ENCODE peak calls at places on chromosomes 12 and 14, in six cellular contexts. G is brain microvascular endothelial cell, M is PC-9, O is HCT116, T is OCI-LY7, C is ovary. Y is an unnamed sample.

GRCh38 chr14:39395555-39396254 is 36.5 kb downstream of the FBXO33 start:
- DNase-seq in T (no peak), O (no peak), G (peak; percentile 2), M (no peak), C (no peak), Y (no peak)

GRCh38 chr14:64504897-64505771 is 564 bp downstream of the ZBTB1 start:
- DNase-seq in C (peak; percentile 87), M (peak; percentile 85), T (peak; percentile 93), G (peak; percentile 83), O (peak; percentile 58), Y (peak; percentile 47)

GRCh38 chr14:100733152-100733850 is 6.6 kb downstream of the DLK1 start:
- DNase-seq in C (no peak), M (no peak), O (no peak), T (no peak), G (no peak), Y (no peak)

GRCh38 chr12:112252184-112252583 is 126.8 kb downstream of the TRAFD1 start:
- DNase-seq in G (peak; percentile 25), O (no peak), T (no peak), C (no peak), M (no peak), Y (no peak)

GRCh38 chr12:34405286-34406227 is 383.3 kb downstream of the ALG10 start:
- DNase-seq in O (no peak), M (peak; percentile 0), T (no peak), G (no peak), C (peak; percentile 4), Y (no peak)

GRCh38 chr12:113227686-113228391 is 6.6 kb downstream of the TPCN1 start:
- DNase-seq in C (no peak), M (no peak), O (no peak), T (no peak), G (no peak), Y (no peak)

GRCh38 chr14:68263563-68264350 is 444.2 kb downstream of the RAD51B start:
- DNase-seq in T (no peak), C (no peak), G (no peak), M (no peak), O (no peak), Y (no peak)

GRCh38 chr14:104723651-104724406 is at the start of gene ADSS1:
- DNase-seq in G (no peak), T (peak; percentile 54), M (peak; percentile 58), C (peak; percentile 68), O (no peak), Y (peak; percentile 63)

GRCh38 chr14:25837431-25837950 is 760.3 kb downstream of the NOVA1 start:
- DNase-seq in G (no peak), T (no peak), C (no peak), M (no peak), O (no peak), Y (no peak)

GRCh38 chr14:25828562-25828961 is 769.3 kb downstream of the NOVA1 start:
- DNase-seq in M (no peak), O (no peak), T (no peak), C (no peak), G (no peak), Y (no peak)

GRCh38 chr14:25836647-25837046 is 761.2 kb downstream of the NOVA1 start:
- DNase-seq in T (no peak), C (no peak), G (no peak), M (no peak), O (no peak), Y (no peak)

DNA sequence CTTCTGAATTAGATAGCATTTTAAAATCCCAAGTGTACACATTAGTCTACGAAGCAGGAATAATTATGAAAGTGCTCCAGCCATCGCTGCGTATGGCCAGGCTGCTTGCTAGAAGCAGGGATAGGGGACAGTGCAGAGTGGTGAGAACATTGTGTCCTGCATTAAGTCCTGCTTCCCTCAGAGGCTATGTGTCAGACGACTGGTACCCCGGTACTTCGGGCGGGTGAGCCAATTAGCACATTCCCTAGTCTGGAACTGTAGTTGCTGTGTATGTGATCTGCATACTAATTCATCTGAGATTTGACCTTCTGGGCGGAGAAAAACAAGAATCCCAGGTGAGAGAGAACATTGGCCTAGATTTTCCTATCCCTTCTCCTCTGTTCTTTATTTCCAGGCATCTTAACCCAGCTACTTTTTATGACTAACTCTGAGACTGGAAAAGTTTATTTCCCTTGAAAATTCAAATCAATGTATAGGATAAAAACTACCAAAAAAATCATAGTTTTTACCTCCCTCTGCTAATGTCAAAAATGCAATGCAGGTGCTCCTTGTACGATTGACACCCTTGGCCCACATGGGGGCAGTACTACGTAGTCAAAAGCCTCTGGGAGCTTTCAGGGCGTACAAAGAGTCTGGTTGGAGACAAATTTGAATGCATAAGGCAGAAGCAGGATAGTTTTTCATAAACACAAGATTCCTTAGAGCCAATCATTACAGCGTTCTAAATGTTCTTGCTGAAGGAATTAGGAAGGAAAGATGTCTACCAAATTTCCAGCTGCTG is 764.3 kb downstream of the NOVA1 start:
- DNase-seq in O (no peak), M (peak; percentile 3), T (peak; percentile 10), C (no peak), G (peak; percentile 7), Y (peak; percentile 4)
- H3K27ac ChIP-seq in O (no peak overlapping the region), M (no peak overlapping the region), T (no peak overlapping the region), C (no peak overlapping the region), G (no peak overlapping the region), Y (no peak overlapping the region)

GRCh38 chr12:19576421-19576925 is 137.2 kb downstream of the AEBP2 start:
- DNase-seq in M (no peak), T (no peak), O (no peak), G (no peak), C (no peak), Y (no peak)

GRCh38 chr12:19573866-19574265 is 134.6 kb downstream of the AEBP2 start:
- DNase-seq in O (no peak), G (no peak), T (no peak), C (no peak), M (no peak), Y (no peak)

GRCh38 chr12:19577131-19577530 is 137.8 kb downstream of the AEBP2 start:
- DNase-seq in G (no peak), M (no peak), C (no peak), T (no peak), O (no peak), Y (no peak)

GRCh38 chr12:19574606-19575005 is 135.3 kb downstream of the AEBP2 start:
- DNase-seq in M (no peak), O (no peak), G (no peak), T (peak; percentile 13), C (no peak), Y (no peak)

GRCh38 chr12:19575307-19576243 is 136.3 kb downstream of the AEBP2 start:
- DNase-seq in O (peak; percentile 18), G (peak; percentile 72), M (peak; percentile 62), C (no peak), T (no peak), Y (no peak)
- H3K27ac ChIP-seq in O (no peak overlapping the region), G (peak overlapping the region; percentile 77), M (no peak overlapping the region), C (no peak overlapping the region), T (no peak overlapping the region), Y (no peak overlapping the region)

GRCh38 chr14:38079268-38079667 is 128.4 kb upstream of the SSTR1 start:
- DNase-seq in C (no peak), M (no peak), G (no peak), O (no peak), T (no peak), Y (no peak)
- H3K27ac ChIP-seq in C (no peak overlapping the region), M (no peak overlapping the region), G (no peak overlapping the region), O (no peak overlapping the region), T (no peak overlapping the region), Y (no peak overlapping the region)

DNA sequence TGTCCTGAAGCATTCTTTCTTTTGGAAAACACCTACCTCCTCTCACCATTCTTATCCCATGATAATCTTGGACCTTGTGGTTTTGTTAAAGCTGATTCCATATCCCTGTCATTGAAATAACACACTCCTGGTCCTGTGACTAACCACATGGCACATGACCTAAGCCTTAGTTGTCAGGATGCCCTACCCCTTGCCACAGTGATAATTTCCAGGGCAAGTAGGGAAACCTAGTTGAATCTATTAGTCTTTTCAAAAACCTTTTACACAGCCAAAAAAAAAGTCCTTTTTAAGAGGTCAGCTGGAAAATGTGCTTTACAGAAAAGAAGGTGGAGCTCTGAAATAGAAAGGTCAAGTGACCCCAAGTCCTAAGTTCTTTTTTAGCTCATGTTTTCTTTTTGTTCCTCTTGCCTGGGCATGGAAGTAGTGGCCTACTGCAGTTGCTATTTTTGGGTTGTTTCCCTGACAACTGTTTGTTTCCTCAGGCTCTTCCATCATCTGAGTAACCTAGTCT is 608.4 kb downstream of the LRFN5 start:
- DNase-seq in T (no peak), G (peak; percentile 77), O (no peak), M (peak; percentile 10), C (no peak), Y (no peak)
- H3K27ac ChIP-seq in T (no peak overlapping the region), G (peak overlapping the region; percentile 73), O (no peak overlapping the region), M (peak overlapping the region; percentile 17), C (no peak overlapping the region), Y (no peak overlapping the region)

DNA sequence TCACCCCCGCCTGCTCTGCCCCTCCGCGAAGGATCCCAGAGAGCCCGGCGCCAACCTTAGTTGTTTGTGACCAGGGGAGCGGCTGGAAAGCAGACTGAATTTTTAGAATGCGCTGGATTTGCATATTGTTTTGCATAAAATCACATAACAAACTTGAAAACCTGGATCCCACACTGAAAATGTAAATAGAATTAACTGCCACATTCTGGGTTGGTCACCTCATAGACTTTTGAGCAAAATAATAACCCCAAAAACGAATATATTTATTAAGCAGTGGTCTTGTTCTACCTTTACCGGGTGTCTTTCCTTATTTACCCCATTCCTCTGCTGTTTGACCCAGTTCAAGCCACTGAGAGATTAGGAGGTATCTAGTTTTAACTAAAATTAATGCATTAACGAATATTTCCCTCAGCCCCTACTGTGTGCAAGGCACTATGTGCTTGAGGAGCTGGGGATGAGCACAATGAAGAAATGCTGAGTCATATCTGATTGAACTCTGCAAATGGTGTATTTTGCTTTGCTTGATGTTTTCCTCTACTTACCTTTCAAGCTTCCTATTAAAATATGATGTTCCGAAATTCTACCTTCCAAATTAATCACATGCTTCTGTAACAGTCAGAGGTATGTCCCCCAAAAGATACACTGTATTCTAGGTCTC is 438 bp upstream of the EGLN3 start:
- DNase-seq in G (no peak), C (no peak), M (no peak), O (no peak), T (no peak), Y (no peak)
- H3K27ac ChIP-seq in G (no peak overlapping the region), C (no peak overlapping the region), M (peak overlapping the region; percentile 73), O (no peak overlapping the region), T (no peak overlapping the region), Y (peak overlapping the region; percentile 60)

GRCh38 chr12:96248532-96248931 is 54.4 kb downstream of the ELK3 start:
- DNase-seq in T (no peak), C (no peak), M (no peak), G (no peak), O (no peak), Y (no peak)
- H3K27ac ChIP-seq in T (no peak overlapping the region), C (no peak overlapping the region), M (no peak overlapping the region), G (no peak overlapping the region), O (no peak overlapping the region), Y (no peak overlapping the region)

DNA sequence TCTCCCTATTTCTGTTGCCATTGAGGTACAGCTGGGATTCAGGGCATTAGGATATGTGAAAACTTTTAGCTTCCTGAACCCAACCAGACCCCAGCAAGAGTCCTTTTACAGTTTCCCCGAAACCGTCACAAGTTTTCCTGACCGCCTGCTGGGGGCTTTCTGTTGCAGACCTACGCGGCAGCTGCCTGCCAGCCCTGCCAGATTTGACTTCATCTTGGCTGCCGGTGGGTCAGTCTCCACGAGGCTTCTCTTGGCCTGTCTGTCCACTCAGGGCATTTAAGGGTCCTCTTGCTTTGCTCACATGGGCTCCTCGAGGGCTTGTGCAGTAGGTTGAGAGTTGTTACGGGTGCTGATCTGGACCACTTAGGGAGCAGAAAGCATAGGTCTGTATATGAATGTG is 17.2 kb downstream of the ETV6 start:
- DNase-seq in M (no peak), T (no peak), O (no peak), G (no peak), C (no peak), Y (no peak)
- H3K27ac ChIP-seq in M (no peak overlapping the region), T (no peak overlapping the region), O (no peak overlapping the region), G (no peak overlapping the region), C (no peak overlapping the region), Y (no peak overlapping the region)

GRCh38 chr14:90727082-90727481 is 89.1 kb downstream of the TTC7B start:
- DNase-seq in C (no peak), M (no peak), G (no peak), T (no peak), O (no peak), Y (no peak)
- H3K27ac ChIP-seq in C (no peak overlapping the region), M (no peak overlapping the region), G (no peak overlapping the region), T (no peak overlapping the region), O (no peak overlapping the region), Y (peak overlapping the region; percentile 72)